ENCODE peak calls at places on chromosomes 2 and 18, in four cellular contexts. E is fibroblast of mammary gland; I is hepatic stellate cell; L is stimulated activated naive CD8-positive, alpha-beta T cell treated with anti-CD3 and anti-CD28 coated beads, Interleukin-15, Interleukin-2, amounts not matched to agents 100 U/mL and 50 U/mL, for 24 hours. P is an unnamed sample.

GRCh38 chr2:139122711-139123158 is 342.5 kb upstream of the NXPH2 start:
- DNase-seq in L (no peak), I (no peak), E (peak), P (peak)

GRCh38 chr2:169013628-169014026 is 17.5 kb downstream of the ABCB11 start:
- DNase-seq in E (no peak), L (no peak), I (no peak), P (no peak)

GRCh38 chr2:150097891-150098595 is 389.4 kb downstream of the RND3 start:
- DNase-seq in E (peak), L (no peak), I (peak), P (no peak)

GRCh38 chr2:201996006-201996405 is 37.6 kb upstream of the FZD7 start:
- DNase-seq in L (no peak), I (no peak), E (no peak), P (no peak)

GRCh38 chr2:15939854-15940660 is at the start of gene MYCN:
- DNase-seq in I (no peak), E (peak), L (peak), P (peak)

GRCh38 chr18:76482971-76483691 is 11.9 kb downstream of the ZNF516 start:
- DNase-seq in L (no peak), E (no peak), I (no peak), P (no peak)

GRCh38 chr2:101545940-101546339 is 71.0 kb upstream of the RFX8 start:
- DNase-seq in I (no peak), L (no peak), E (no peak), P (no peak)

GRCh38 chr2:101380376-101380775 is 6.9 kb downstream of the CREG2 start:
- DNase-seq in L (no peak), I (peak), E (peak), P (peak)

GRCh38 chr2:29700560-29700959 is 220.8 kb downstream of the ALK start:
- DNase-seq in L (no peak), E (peak), I (peak), P (peak)

P was measured in LHCN-M2.